ENCODE peak calls at places on chromosomes 11 and 22, in five cellular contexts. One of them, this sample, is unnamed.

GRCh38 chr11:128208329-128209220 is 378.8 kb downstream of the ETS1 start:
- DNase-seq in gastrocnemius medialis: no peak
- DNase-seq in tibial artery: peak
- DNase-seq in neural progenitor cell: no peak
- DNase-seq in stomach: no peak
- DNase-seq in this sample: peak

GRCh38 chr11:15800121-15800800 is 556.1 kb downstream of the SOX6 start:
- DNase-seq in gastrocnemius medialis: peak
- DNase-seq in tibial artery: peak
- DNase-seq in neural progenitor cell: no peak
- DNase-seq in stomach: peak
- DNase-seq in this sample: peak

GRCh38 chr22:49660794-49661781 is 166.6 kb downstream of the BRD1 start:
- DNase-seq in gastrocnemius medialis: no peak
- DNase-seq in tibial artery: peak
- DNase-seq in neural progenitor cell: no peak
- DNase-seq in stomach: no peak
- DNase-seq in this sample: no peak

GRCh38 chr11:68164437-68164836 is 43.2 kb upstream of the CHKA start:
- DNase-seq in gastrocnemius medialis: no peak
- DNase-seq in tibial artery: no peak
- DNase-seq in neural progenitor cell: no peak
- DNase-seq in stomach: no peak
- DNase-seq in this sample: peak

GRCh38 chr11:69004411-69005182 is 8.4 kb downstream of the MRGPRF start:
- DNase-seq in gastrocnemius medialis: no peak
- DNase-seq in tibial artery: peak
- DNase-seq in neural progenitor cell: no peak
- DNase-seq in stomach: no peak
- DNase-seq in this sample: no peak

GRCh38 chr11:45590743-45591142 is 74.7 kb downstream of the CHST1 start:
- DNase-seq in gastrocnemius medialis: no peak
- DNase-seq in tibial artery: peak
- DNase-seq in neural progenitor cell: no peak
- DNase-seq in stomach: no peak
- DNase-seq in this sample: no peak

GRCh38 chr11:76759517-76759916 is 23.6 kb upstream of the TSKU start:
- DNase-seq in gastrocnemius medialis: no peak
- DNase-seq in tibial artery: no peak
- DNase-seq in neural progenitor cell: no peak
- DNase-seq in stomach: no peak
- DNase-seq in this sample: no peak

GRCh38 chr11:83092488-83093384 is 21.0 kb upstream of the RAB30 start:
- DNase-seq in gastrocnemius medialis: peak
- DNase-seq in tibial artery: no peak
- DNase-seq in neural progenitor cell: no peak
- DNase-seq in stomach: peak
- DNase-seq in this sample: peak

GRCh38 chr11:126336646-126337045 is 18.8 kb upstream of the ST3GAL4 start:
- DNase-seq in gastrocnemius medialis: no peak
- DNase-seq in tibial artery: no peak
- DNase-seq in neural progenitor cell: no peak
- DNase-seq in stomach: no peak
- DNase-seq in this sample: no peak

GRCh38 chr11:86800076-86800955 is at the start of gene PRSS23:
- DNase-seq in gastrocnemius medialis: peak
- DNase-seq in tibial artery: peak
- DNase-seq in neural progenitor cell: peak
- DNase-seq in stomach: peak
- DNase-seq in this sample: no peak

GRCh38 chr11:12900496-12900895 is 108.6 kb upstream of the RASSF10 start:
- DNase-seq in gastrocnemius medialis: no peak
- DNase-seq in tibial artery: no peak
- DNase-seq in neural progenitor cell: no peak
- DNase-seq in stomach: no peak
- DNase-seq in this sample: peak

GRCh38 chr11:83689062-83689461 is 402.9 kb upstream of the CCDC90B start:
- DNase-seq in gastrocnemius medialis: no peak
- DNase-seq in tibial artery: no peak
- DNase-seq in neural progenitor cell: no peak
- DNase-seq in stomach: no peak
- DNase-seq in this sample: no peak

GRCh38 chr11:123286761-123287160 is 91.7 kb upstream of the CLMP start:
- DNase-seq in gastrocnemius medialis: no peak
- DNase-seq in tibial artery: no peak
- DNase-seq in neural progenitor cell: no peak
- DNase-seq in stomach: no peak
- DNase-seq in this sample: no peak

GRCh38 chr22:37419370-37419915 is 7.8 kb downstream of the ELFN2 start:
- DNase-seq in gastrocnemius medialis: no peak
- DNase-seq in tibial artery: no peak
- DNase-seq in neural progenitor cell: no peak
- DNase-seq in stomach: no peak
- DNase-seq in this sample: no peak

GRCh38 chr22:27150530-27150909 is 493.1 kb downstream of the MIAT start:
- DNase-seq in gastrocnemius medialis: no peak
- DNase-seq in tibial artery: no peak
- DNase-seq in neural progenitor cell: no peak
- DNase-seq in stomach: no peak
- DNase-seq in this sample: no peak

GRCh38 chr11:112655386-112655785 is 305.8 kb upstream of the NCAM1 start:
- DNase-seq in gastrocnemius medialis: peak
- DNase-seq in tibial artery: peak
- DNase-seq in neural progenitor cell: no peak
- DNase-seq in stomach: peak
- DNase-seq in this sample: no peak

GRCh38 chr11:65609236-65609635 is 4.8 kb downstream of the MAP3K11 start:
- DNase-seq in gastrocnemius medialis: no peak
- DNase-seq in tibial artery: no peak
- DNase-seq in neural progenitor cell: no peak
- DNase-seq in stomach: no peak
- DNase-seq in this sample: no peak

GRCh38 chr11:11524436-11525038 is 97.3 kb downstream of the GALNT18 start:
- DNase-seq in gastrocnemius medialis: no peak
- DNase-seq in tibial artery: no peak
- DNase-seq in neural progenitor cell: no peak
- DNase-seq in stomach: no peak
- DNase-seq in this sample: no peak

GRCh38 chr11:124669193-124669592 is 4.3 kb downstream of the SIAE start:
- DNase-seq in gastrocnemius medialis: peak
- DNase-seq in tibial artery: no peak
- DNase-seq in neural progenitor cell: peak
- DNase-seq in stomach: peak
- DNase-seq in this sample: no peak

GRCh38 chr11:48055292-48056132 is 75.2 kb downstream of the PTPRJ start:
- DNase-seq in gastrocnemius medialis: no peak
- DNase-seq in tibial artery: no peak
- DNase-seq in neural progenitor cell: no peak
- DNase-seq in stomach: peak
- DNase-seq in this sample: peak

GRCh38 chr11:117510646-117511045 is 183.0 kb downstream of the CEP164 start:
- DNase-seq in gastrocnemius medialis: no peak
- DNase-seq in tibial artery: no peak
- DNase-seq in neural progenitor cell: no peak
- DNase-seq in stomach: no peak
- DNase-seq in this sample: no peak

GRCh38 chr11:117506856-117507425 is 179.3 kb downstream of the CEP164 start:
- DNase-seq in gastrocnemius medialis: no peak
- DNase-seq in tibial artery: no peak
- DNase-seq in neural progenitor cell: no peak
- DNase-seq in stomach: no peak
- DNase-seq in this sample: no peak

GRCh38 chr11:117511981-117512448 is 184.4 kb downstream of the CEP164 start:
- DNase-seq in gastrocnemius medialis: no peak
- DNase-seq in tibial artery: no peak
- DNase-seq in neural progenitor cell: no peak
- DNase-seq in stomach: no peak
- DNase-seq in this sample: no peak

GRCh38 chr11:117511483-117511934 is 183.9 kb downstream of the CEP164 start:
- DNase-seq in gastrocnemius medialis: no peak
- DNase-seq in tibial artery: no peak
- DNase-seq in neural progenitor cell: no peak
- DNase-seq in stomach: no peak
- DNase-seq in this sample: no peak

GRCh38 chr11:117509543-117509942 is 181.9 kb downstream of the CEP164 start:
- DNase-seq in gastrocnemius medialis: no peak
- DNase-seq in tibial artery: no peak
- DNase-seq in neural progenitor cell: no peak
- DNase-seq in stomach: no peak
- DNase-seq in this sample: no peak
- TF ChIP-seq CTCF in gastrocnemius medialis: no peak
- TF ChIP-seq CTCF in tibial artery: no peak
- TF ChIP-seq CTCF in neural progenitor cell: peak
- TF ChIP-seq CTCF in stomach: no peak
- TF ChIP-seq CTCF in this sample: no peak

DNA sequence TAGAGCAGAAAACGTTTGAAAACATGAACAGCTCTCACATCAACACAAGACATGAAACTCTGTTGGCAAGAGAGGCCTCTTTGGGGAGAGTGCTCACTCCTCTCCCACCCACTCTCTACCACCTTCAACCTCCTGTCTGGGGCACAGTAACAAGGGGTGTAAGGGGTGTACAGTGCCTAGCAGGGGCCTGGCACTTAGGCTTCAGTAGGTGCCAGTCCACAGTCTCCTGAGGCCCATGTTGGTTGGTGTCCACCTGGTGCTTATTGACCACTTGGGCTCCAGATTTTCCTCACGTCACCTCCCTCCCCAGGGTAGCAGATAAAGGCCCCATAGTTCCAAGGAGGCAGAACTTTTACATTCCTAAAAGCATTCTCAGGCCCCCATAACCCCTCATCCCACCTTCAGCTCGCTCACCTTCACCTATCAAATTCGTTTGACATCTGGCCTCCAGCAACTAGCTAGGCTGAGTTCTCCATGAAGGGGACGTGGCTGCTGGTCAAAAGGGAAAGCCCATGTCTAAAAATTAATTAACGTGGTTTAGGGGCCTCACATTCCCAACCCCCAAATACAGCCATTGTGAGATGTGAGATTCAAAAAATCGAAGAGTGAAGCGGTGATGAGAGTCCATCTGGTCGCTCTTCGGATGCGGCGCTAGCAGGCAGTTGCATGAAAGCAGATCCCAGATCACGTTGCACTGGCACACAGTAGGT is 712 bp upstream of the MED15 start:
- DNase-seq in gastrocnemius medialis: no peak
- DNase-seq in tibial artery: no peak
- DNase-seq in neural progenitor cell: no peak
- DNase-seq in stomach: no peak
- DNase-seq in this sample: no peak
- H3K4me3 ChIP-seq in gastrocnemius medialis: peak
- H3K4me3 ChIP-seq in tibial artery: peak
- H3K4me3 ChIP-seq in neural progenitor cell: peak
- H3K4me3 ChIP-seq in stomach: peak
- H3K4me3 ChIP-seq in this sample: peak

GRCh38 chr22:29626497-29627195 is 23.2 kb downstream of the NF2 start:
- DNase-seq in gastrocnemius medialis: no peak
- DNase-seq in tibial artery: no peak
- DNase-seq in neural progenitor cell: no peak
- DNase-seq in stomach: no peak
- DNase-seq in this sample: peak

GRCh38 chr22:29623059-29623458 is 19.6 kb downstream of the NF2 start:
- DNase-seq in gastrocnemius medialis: no peak
- DNase-seq in tibial artery: no peak
- DNase-seq in neural progenitor cell: no peak
- DNase-seq in stomach: no peak
- DNase-seq in this sample: no peak

GRCh38 chr22:29627196-29627535 is 23.7 kb downstream of the NF2 start:
- DNase-seq in gastrocnemius medialis: no peak
- DNase-seq in tibial artery: no peak
- DNase-seq in neural progenitor cell: no peak
- DNase-seq in stomach: no peak
- DNase-seq in this sample: no peak

GRCh38 chr22:29623553-29624169 is 20.2 kb downstream of the NF2 start:
- DNase-seq in gastrocnemius medialis: no peak
- DNase-seq in tibial artery: no peak
- DNase-seq in neural progenitor cell: no peak
- DNase-seq in stomach: no peak
- DNase-seq in this sample: no peak

DNA sequence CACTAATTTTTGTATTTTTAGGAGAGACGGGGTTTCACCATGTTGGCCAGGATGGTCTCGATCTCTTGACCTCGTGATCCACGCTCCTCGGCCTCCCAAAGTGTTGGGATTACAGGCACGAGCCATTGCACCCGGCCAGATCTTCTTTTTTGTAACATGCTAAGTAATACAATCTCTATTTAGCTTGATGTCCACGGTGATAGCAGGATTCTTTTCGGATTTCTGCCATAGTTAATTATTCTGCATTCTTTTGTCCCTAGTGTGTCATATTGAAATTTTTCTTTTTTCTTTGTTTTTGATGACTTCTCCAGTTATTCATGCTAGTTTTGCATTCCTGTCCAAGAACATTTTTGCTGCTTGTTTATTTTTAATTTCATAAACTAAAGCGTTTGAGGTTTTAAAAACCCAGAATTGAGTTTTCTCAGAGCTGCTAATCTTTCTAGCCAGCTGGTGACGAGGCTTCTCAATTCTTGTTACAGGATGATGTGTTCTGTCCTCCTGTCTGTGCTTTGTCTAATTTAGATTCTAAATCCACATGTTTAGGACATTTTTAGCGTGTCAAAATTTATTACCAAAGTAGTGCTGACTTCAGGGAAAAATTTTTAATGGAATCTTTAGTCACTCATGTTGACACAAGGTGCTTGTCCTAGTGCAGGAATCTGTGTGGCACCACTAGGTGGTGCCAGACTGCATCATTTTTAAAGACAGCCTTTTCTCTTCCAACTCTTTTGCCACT is 21.8 kb downstream of the NF2 start:
- DNase-seq in gastrocnemius medialis: no peak
- DNase-seq in tibial artery: no peak
- DNase-seq in neural progenitor cell: peak
- DNase-seq in stomach: peak
- DNase-seq in this sample: no peak
- TF ChIP-seq CTCF in gastrocnemius medialis: peak
- TF ChIP-seq CTCF in tibial artery: peak
- TF ChIP-seq CTCF in neural progenitor cell: peak
- TF ChIP-seq CTCF in stomach: no peak
- TF ChIP-seq CTCF in this sample: peak

DNA sequence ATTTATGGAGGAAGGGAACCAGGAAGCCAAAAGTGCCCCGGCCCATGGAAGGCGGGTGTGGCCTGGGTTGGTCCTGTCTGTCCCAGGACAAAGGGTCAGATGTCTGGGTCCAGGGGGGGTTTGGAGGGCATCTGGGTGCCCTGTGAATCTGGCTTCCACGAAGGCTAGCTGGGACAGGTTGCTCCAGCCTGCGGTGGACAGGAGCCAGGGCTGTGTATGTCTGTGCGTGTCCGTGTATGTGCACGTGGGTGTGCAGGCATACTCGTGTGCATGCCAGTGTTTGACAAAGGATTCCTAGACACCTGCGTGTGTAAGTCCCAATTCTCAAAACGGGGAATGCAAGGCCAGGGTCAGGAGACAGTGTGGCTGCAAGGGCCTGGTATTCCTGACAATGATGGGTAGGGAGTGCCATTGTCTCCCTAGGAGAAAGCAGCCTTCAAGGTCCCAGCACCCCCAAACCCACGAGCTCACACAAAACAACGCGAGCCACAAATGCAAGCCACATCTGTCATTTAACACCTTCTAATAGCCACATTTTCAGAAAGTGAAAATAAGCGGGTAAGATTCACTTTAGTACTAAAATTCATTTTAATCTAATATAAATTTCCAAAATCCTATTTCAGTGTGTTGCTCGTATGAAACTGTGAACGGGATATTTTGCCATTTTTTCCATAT is 78.4 kb upstream of the WNT7B start:
- DNase-seq in gastrocnemius medialis: no peak
- DNase-seq in tibial artery: peak
- DNase-seq in neural progenitor cell: no peak
- DNase-seq in stomach: peak
- DNase-seq in this sample: no peak
- H3K4me3 ChIP-seq in gastrocnemius medialis: peak
- H3K4me3 ChIP-seq in tibial artery: peak
- H3K4me3 ChIP-seq in neural progenitor cell: no peak
- H3K4me3 ChIP-seq in stomach: peak
- H3K4me3 ChIP-seq in this sample: peak

This sample was measured in epithelial cell of proximal tubule.